ENCODE peak calls at places on chromosome 15, in five cellular contexts. X, M, Y, Q and G are unnamed samples.

GRCh38 chr15:29668120-29668602 is 154.1 kb downstream of the TJP1 start:
- DNase-seq in Q (peak; percentile 58), M (no peak), Y (peak; percentile 77), X (peak; percentile 79), G (peak; percentile 24)

GRCh38 chr15:55588070-55588817 is at the start of gene PYGO1:
- DNase-seq in X (no peak), Q (peak; percentile 23), M (peak; percentile 5), Y (peak; percentile 72), G (peak; percentile 8)

GRCh38 chr15:36645106-36645505 is 65.7 kb downstream of the CDIN1 start:
- DNase-seq in Y (no peak), M (no peak), Q (no peak), X (no peak), G (no peak)

GRCh38 chr15:70505411-70505919 is 257.9 kb downstream of the UACA start:
- DNase-seq in Q (no peak), Y (peak; percentile 85), M (no peak), X (peak; percentile 76), G (no peak)

GRCh38 chr15:69797051-69797595 is 300.6 kb downstream of the TLE3 start:
- DNase-seq in Q (no peak), X (no peak), Y (no peak), M (no peak), G (no peak)

GRCh38 chr15:88572030-88572333 is 25.5 kb upstream of the DET1 start:
- DNase-seq in X (no peak), Q (no peak), M (no peak), Y (no peak), G (no peak)

GRCh38 chr15:97140216-97140615 is 809.7 kb downstream of the NR2F2 start:
- DNase-seq in X (no peak), M (no peak), Y (no peak), Q (no peak), G (no peak)

GRCh38 chr15:35481992-35482391 is 64.0 kb downstream of the DPH6 start:
- DNase-seq in X (peak; percentile 68), Y (peak; percentile 90), Q (no peak), M (no peak), G (peak; percentile 25)

GRCh38 chr15:42921049-42921731 is 612 bp upstream of the TTBK2 start:
- DNase-seq in Q (no peak), M (peak; percentile 35), X (no peak), Y (peak; percentile 48), G (peak; percentile 30)